ENCODE peak calls at places on chromosome 4, in four cellular contexts. One of them, this sample, is unnamed.

GRCh38 chr4:139732991-139733555 is 67.5 kb downstream of the MGST2 start:
- DNase-seq in GM12878: no peak
- DNase-seq in K562: peak; percentile 48
- DNase-seq in IMR-90: no peak
- DNase-seq in this sample: no peak

GRCh38 chr4:162865102-162865501 is 301.6 kb downstream of the NAF1 start:
- DNase-seq in GM12878: no peak
- DNase-seq in K562: peak; percentile 21
- DNase-seq in IMR-90: no peak
- DNase-seq in this sample: peak; percentile 4

GRCh38 chr4:168163106-168163505 is 70.8 kb downstream of the ANXA10 start:
- DNase-seq in IMR-90: no peak
- DNase-seq in GM12878: no peak
- DNase-seq in K562: no peak
- DNase-seq in this sample: no peak

GRCh38 chr4:84481879-84482245 is 17.2 kb downstream of the NKX6-1 start:
- DNase-seq in K562: no peak
- DNase-seq in IMR-90: no peak
- DNase-seq in GM12878: no peak
- DNase-seq in this sample: no peak

GRCh38 chr4:88219099-88219498 is 60.7 kb upstream of the ABCG2 start:
- DNase-seq in K562: peak; percentile 56
- DNase-seq in GM12878: no peak
- DNase-seq in IMR-90: peak; percentile 56
- DNase-seq in this sample: peak; percentile 22

GRCh38 chr4:79178770-79179169 is 147.1 kb downstream of the NAA11 start:
- DNase-seq in GM12878: no peak
- DNase-seq in IMR-90: no peak
- DNase-seq in K562: no peak
- DNase-seq in this sample: no peak

GRCh38 chr4:108107116-108107515 is 61.6 kb downstream of the LEF1 start:
- DNase-seq in IMR-90: no peak
- DNase-seq in GM12878: no peak
- DNase-seq in K562: no peak
- DNase-seq in this sample: no peak

GRCh38 chr4:142567199-142567598 is 278.9 kb downstream of the INPP4B start:
- DNase-seq in K562: no peak
- DNase-seq in GM12878: no peak
- DNase-seq in IMR-90: no peak
- DNase-seq in this sample: peak; percentile 47

GRCh38 chr4:123616970-123617392 is 220.4 kb downstream of the SPRY1 start:
- DNase-seq in IMR-90: no peak
- DNase-seq in GM12878: no peak
- DNase-seq in K562: no peak
- DNase-seq in this sample: no peak

GRCh38 chr4:103168993-103169392 is 29.1 kb downstream of the CENPE start:
- DNase-seq in GM12878: no peak
- DNase-seq in K562: no peak
- DNase-seq in IMR-90: no peak
- DNase-seq in this sample: no peak

GRCh38 chr4:61273237-61273636 is 73.1 kb downstream of the ADGRL3 start:
- DNase-seq in IMR-90: peak; percentile 1
- DNase-seq in K562: no peak
- DNase-seq in GM12878: no peak
- DNase-seq in this sample: peak; percentile 0

GRCh38 chr4:168648929-168649328 is 152.1 kb downstream of the PALLD start:
- DNase-seq in GM12878: no peak
- DNase-seq in IMR-90: peak; percentile 82
- DNase-seq in K562: no peak
- DNase-seq in this sample: peak; percentile 62

GRCh38 chr4:120066182-120066524 is 495 bp downstream of the MAD2L1 start:
- DNase-seq in IMR-90: no peak
- DNase-seq in GM12878: no peak
- DNase-seq in K562: no peak
- DNase-seq in this sample: peak; percentile 3

GRCh38 chr4:128341634-128342033 is 54.0 kb upstream of the PGRMC2 start:
- DNase-seq in GM12878: no peak
- DNase-seq in K562: peak; percentile 50
- DNase-seq in IMR-90: no peak
- DNase-seq in this sample: no peak

GRCh38 chr4:110638347-110638746 is 15.5 kb upstream of the PITX2 start:
- DNase-seq in IMR-90: no peak
- DNase-seq in K562: no peak
- DNase-seq in GM12878: no peak
- DNase-seq in this sample: no peak

GRCh38 chr4:15893967-15894366 is 44.6 kb downstream of the FGFBP1 start:
- DNase-seq in GM12878: no peak
- DNase-seq in K562: no peak
- DNase-seq in IMR-90: peak; percentile 98
- DNase-seq in this sample: peak; percentile 82

GRCh38 chr4:81845761-81846160 is 374.1 kb upstream of the RASGEF1B start:
- DNase-seq in IMR-90: no peak
- DNase-seq in K562: no peak
- DNase-seq in GM12878: no peak
- DNase-seq in this sample: no peak

GRCh38 chr4:7043521-7044414 is 596 bp downstream of the TADA2B start:
- DNase-seq in K562: peak; percentile 54
- DNase-seq in IMR-90: peak; percentile 38
- DNase-seq in GM12878: no peak
- DNase-seq in this sample: peak; percentile 22

GRCh38 chr4:53141308-53141707 is 224.6 kb downstream of the SCFD2 start:
- DNase-seq in IMR-90: peak; percentile 19
- DNase-seq in K562: no peak
- DNase-seq in GM12878: no peak
- DNase-seq in this sample: no peak

GRCh38 chr4:42417491-42417890 is 20.2 kb downstream of the SHISA3 start:
- DNase-seq in IMR-90: peak; percentile 43
- DNase-seq in GM12878: no peak
- DNase-seq in K562: no peak
- DNase-seq in this sample: no peak

GRCh38 chr4:148184922-148185321 is 257.3 kb downstream of the NR3C2 start:
- DNase-seq in K562: no peak
- DNase-seq in IMR-90: no peak
- DNase-seq in GM12878: no peak
- DNase-seq in this sample: no peak

GRCh38 chr4:170090667-170091052 is 904 bp upstream of the AADAT start:
- DNase-seq in GM12878: no peak
- DNase-seq in IMR-90: peak; percentile 13
- DNase-seq in K562: no peak
- DNase-seq in this sample: no peak

GRCh38 chr4:128663325-128663724 is 146.2 kb upstream of the JADE1 start:
- DNase-seq in GM12878: peak; percentile 37
- DNase-seq in IMR-90: no peak
- DNase-seq in K562: no peak
- DNase-seq in this sample: no peak

GRCh38 chr4:66000500-66001117 is 330.3 kb upstream of the EPHA5 start:
- DNase-seq in IMR-90: no peak
- DNase-seq in K562: no peak
- DNase-seq in GM12878: no peak
- DNase-seq in this sample: no peak

GRCh38 chr4:70747874-70748273 is 26.1 kb downstream of the RUFY3 start:
- DNase-seq in IMR-90: peak; percentile 81
- DNase-seq in K562: no peak
- DNase-seq in GM12878: no peak
- DNase-seq in this sample: no peak

GRCh38 chr4:37891221-37892159 is 606 bp downstream of the TBC1D1 start:
- DNase-seq in GM12878: peak; percentile 79
- DNase-seq in IMR-90: peak; percentile 4
- DNase-seq in K562: no peak
- DNase-seq in this sample: no peak

GRCh38 chr4:53497446-53498069 is 93.7 kb downstream of the LNX1 start:
- DNase-seq in IMR-90: peak; percentile 59
- DNase-seq in GM12878: no peak
- DNase-seq in K562: no peak
- DNase-seq in this sample: no peak

GRCh38 chr4:120683902-120684540 is 238.5 kb downstream of the PRDM5 start:
- DNase-seq in GM12878: no peak
- DNase-seq in K562: no peak
- DNase-seq in IMR-90: no peak
- DNase-seq in this sample: no peak

GRCh38 chr4:127997534-127998388 is 32.6 kb downstream of the ABHD18 start:
- DNase-seq in GM12878: peak; percentile 44
- DNase-seq in K562: no peak
- DNase-seq in IMR-90: peak; percentile 63
- DNase-seq in this sample: peak; percentile 71

GRCh38 chr4:22202351-22203343 is 254.1 kb upstream of the KCNIP4 start:
- DNase-seq in K562: no peak
- DNase-seq in GM12878: no peak
- DNase-seq in IMR-90: no peak
- DNase-seq in this sample: no peak

GRCh38 chr4:878796-879729 is 53.1 kb downstream of the GAK start:
- DNase-seq in IMR-90: no peak
- DNase-seq in K562: no peak
- DNase-seq in GM12878: no peak
- DNase-seq in this sample: no peak

GRCh38 chr4:74123065-74123728 is 24.2 kb upstream of the CXCL2 start:
- DNase-seq in K562: no peak
- DNase-seq in GM12878: no peak
- DNase-seq in IMR-90: peak; percentile 15
- DNase-seq in this sample: peak; percentile 77

GRCh38 chr4:123299212-123299651 is 97.4 kb upstream of the SPRY1 start:
- DNase-seq in GM12878: no peak
- DNase-seq in K562: no peak
- DNase-seq in IMR-90: peak; percentile 84
- DNase-seq in this sample: no peak

GRCh38 chr4:1278336-1278670 is 11.4 kb upstream of the MAEA start:
- DNase-seq in GM12878: no peak
- DNase-seq in IMR-90: peak; percentile 28
- DNase-seq in K562: no peak
- DNase-seq in this sample: peak; percentile 38

GRCh38 chr4:25030283-25031076 is at the start of gene LGI2:
- DNase-seq in GM12878: no peak
- DNase-seq in IMR-90: no peak
- DNase-seq in K562: no peak
- DNase-seq in this sample: no peak

GRCh38 chr4:47442980-47443379 is 20.5 kb downstream of the COMMD8 start:
- DNase-seq in GM12878: no peak
- DNase-seq in IMR-90: no peak
- DNase-seq in K562: no peak
- DNase-seq in this sample: no peak
- TF ChIP-seq ELK1 in GM12878: no peak
- TF ChIP-seq ELK1 in IMR-90: no peak
- TF ChIP-seq ELK1 in K562: no peak
- TF ChIP-seq ELK1 in this sample: no peak

GRCh38 chr4:86939123-86939522 is 4.3 kb downstream of the AFF1 start:
- DNase-seq in K562: no peak
- DNase-seq in GM12878: no peak
- DNase-seq in IMR-90: no peak
- DNase-seq in this sample: no peak
- H3K4me1 ChIP-seq in K562: peaks cover 18% of the 10 kb centered on the region
- H3K4me1 ChIP-seq in GM12878: peaks cover 28% of the 10 kb centered on the region
- H3K4me1 ChIP-seq in IMR-90: peaks cover 14% of the 10 kb centered on the region
- H3K4me1 ChIP-seq in this sample: peaks cover 53% of the 10 kb centered on the region

GRCh38 chr4:114349543-114350175 is 248.9 kb upstream of the UGT8 start:
- DNase-seq in K562: no peak
- DNase-seq in GM12878: no peak
- DNase-seq in IMR-90: peak; percentile 85
- DNase-seq in this sample: no peak
- TF ChIP-seq ELK1 in K562: no peak
- TF ChIP-seq ELK1 in GM12878: no peak
- TF ChIP-seq ELK1 in IMR-90: no peak
- TF ChIP-seq ELK1 in this sample: no peak

DNA sequence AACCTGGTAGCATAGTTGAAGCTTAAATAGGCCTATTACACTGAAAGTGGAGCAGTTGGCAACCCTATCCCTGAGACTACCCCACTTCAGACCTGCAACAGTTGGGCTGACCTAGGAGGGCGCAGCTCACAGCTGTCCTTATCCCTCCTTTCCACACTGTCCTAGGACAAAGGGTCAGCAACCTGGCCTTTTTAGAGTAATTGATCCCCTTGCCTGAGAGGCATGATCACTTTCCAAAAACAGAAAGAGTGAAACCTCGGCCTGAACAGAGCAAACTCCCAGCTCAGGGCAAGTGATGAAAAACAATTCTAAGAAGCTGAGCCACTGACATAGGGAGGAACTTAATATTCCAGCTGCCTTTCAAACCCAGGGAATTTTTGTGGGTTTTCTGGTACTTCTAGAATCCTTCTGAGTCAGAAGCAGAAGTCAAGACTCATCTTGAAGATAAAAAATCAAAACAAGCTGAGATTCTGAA is 94.9 kb upstream of the MYOZ2 start:
- DNase-seq in IMR-90: peak; percentile 93
- DNase-seq in K562: no peak
- DNase-seq in GM12878: no peak
- DNase-seq in this sample: no peak
- H3K4me1 ChIP-seq in IMR-90: peaks cover 14% of the 10 kb centered on the region
- H3K4me1 ChIP-seq in K562: no peaks in the 10 kb centered on the region
- H3K4me1 ChIP-seq in GM12878: peaks cover 6% of the 10 kb centered on the region
- H3K4me1 ChIP-seq in this sample: peaks cover 67% of the 10 kb centered on the region

DNA sequence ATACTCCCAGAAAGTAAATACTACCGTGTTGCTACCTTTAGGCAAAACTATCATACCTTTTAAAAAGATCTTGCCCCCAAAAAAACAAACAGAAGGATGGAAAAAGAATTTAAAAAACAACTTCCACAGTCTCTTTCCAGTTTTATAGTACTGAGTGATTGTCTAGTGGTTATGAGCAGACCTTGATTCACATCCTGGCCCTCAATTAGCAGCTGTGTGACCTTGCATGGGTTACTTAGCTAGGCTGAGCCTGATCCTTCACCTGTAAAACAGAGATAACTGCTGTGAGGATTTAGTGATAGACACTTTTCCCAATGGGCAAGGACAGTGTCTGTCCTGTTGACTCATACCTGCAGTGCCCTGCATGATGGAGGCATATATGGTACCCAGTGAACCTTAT is 49.0 kb downstream of the SMAD1 start:
- DNase-seq in K562: no peak
- DNase-seq in IMR-90: no peak
- DNase-seq in GM12878: no peak
- DNase-seq in this sample: no peak
- TF ChIP-seq ELK1 in K562: no peak
- TF ChIP-seq ELK1 in IMR-90: no peak
- TF ChIP-seq ELK1 in GM12878: no peak
- TF ChIP-seq ELK1 in this sample: no peak

DNA sequence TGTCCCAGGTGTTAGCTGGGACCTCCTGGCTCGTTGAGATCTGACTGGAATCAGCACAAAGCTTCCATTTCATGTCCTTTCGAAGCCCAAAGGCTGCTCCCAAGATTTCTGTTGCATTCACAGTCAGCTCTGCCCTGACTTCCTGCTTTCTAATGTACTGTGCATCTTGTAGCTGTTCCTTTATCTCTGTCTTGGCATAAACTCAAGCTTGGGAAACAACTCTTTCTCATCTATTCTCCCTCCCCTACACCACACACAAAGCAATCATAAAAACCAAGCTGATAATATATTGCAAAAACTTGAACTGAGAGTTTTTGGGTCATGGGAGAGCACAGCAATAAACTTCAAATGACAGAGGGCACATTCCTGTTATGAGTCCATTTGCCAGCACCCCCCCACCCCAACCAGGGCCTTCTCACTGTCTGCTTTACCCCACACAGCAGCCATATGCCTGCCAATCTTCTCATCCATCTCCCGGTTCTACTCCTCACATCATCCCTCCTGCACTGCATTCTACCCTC is 76.3 kb downstream of the SYNPO2 start:
- DNase-seq in GM12878: no peak
- DNase-seq in K562: no peak
- DNase-seq in IMR-90: peak; percentile 70
- DNase-seq in this sample: no peak
- H3K4me1 ChIP-seq in GM12878: peaks cover 15% of the 10 kb centered on the region
- H3K4me1 ChIP-seq in K562: no peaks in the 10 kb centered on the region
- H3K4me1 ChIP-seq in IMR-90: peaks cover 16% of the 10 kb centered on the region
- H3K4me1 ChIP-seq in this sample: peaks cover 3% of the 10 kb centered on the region

GRCh38 chr4:80446248-80446647 is 110.7 kb downstream of the CFAP299 start:
- DNase-seq in IMR-90: no peak
- DNase-seq in GM12878: no peak
- DNase-seq in K562: no peak
- DNase-seq in this sample: no peak
- TF ChIP-seq ELK1 in IMR-90: no peak
- TF ChIP-seq ELK1 in GM12878: no peak
- TF ChIP-seq ELK1 in K562: no peak
- TF ChIP-seq ELK1 in this sample: no peak

This sample was measured in A549.